ENCODE peak calls at places on chromosomes 3 and 15, in nine cellular contexts. One of them, this sample, is unnamed. For H3K4me1, the result is how much of the 10 kb centered on the place peaks cover.

GRCh38 chr3:143092191-143092590 is 27.4 kb upstream of the CHST2 start:
- DNase-seq in suprapubic skin: no peak
- DNase-seq in transverse colon: no peak
- DNase-seq in spleen: no peak
- DNase-seq in endothelial cell of umbilical vein: no peak
- DNase-seq in GM23338: no peak
- DNase-seq in HCT116: no peak
- DNase-seq in stomach: no peak
- DNase-seq in H1: no peak
- DNase-seq in this sample: no peak

GRCh38 chr3:107993771-107994170 is 97.1 kb downstream of the CD47 start:
- DNase-seq in suprapubic skin: no peak
- DNase-seq in transverse colon: no peak
- DNase-seq in spleen: no peak
- DNase-seq in endothelial cell of umbilical vein: no peak
- DNase-seq in GM23338: no peak
- DNase-seq in HCT116: no peak
- DNase-seq in stomach: no peak
- DNase-seq in H1: no peak
- DNase-seq in this sample: no peak

GRCh38 chr3:150723946-150724345 is 20.2 kb upstream of the ERICH6 start:
- DNase-seq in suprapubic skin: no peak
- DNase-seq in transverse colon: peak
- DNase-seq in spleen: no peak
- DNase-seq in endothelial cell of umbilical vein: no peak
- DNase-seq in GM23338: no peak
- DNase-seq in HCT116: no peak
- DNase-seq in stomach: no peak
- DNase-seq in H1: no peak
- DNase-seq in this sample: no peak

GRCh38 chr3:141094851-141095545 is 43.9 kb downstream of the SPSB4 start:
- DNase-seq in suprapubic skin: peak
- DNase-seq in transverse colon: peak
- DNase-seq in spleen: no peak
- DNase-seq in endothelial cell of umbilical vein: peak
- DNase-seq in GM23338: no peak
- DNase-seq in HCT116: no peak
- DNase-seq in stomach: no peak
- DNase-seq in H1: no peak
- DNase-seq in this sample: no peak

GRCh38 chr3:66253790-66254620 is 33.2 kb downstream of the SLC25A26 start:
- DNase-seq in suprapubic skin: no peak
- DNase-seq in transverse colon: no peak
- DNase-seq in spleen: no peak
- DNase-seq in endothelial cell of umbilical vein: peak
- DNase-seq in GM23338: peak
- DNase-seq in HCT116: peak
- DNase-seq in stomach: no peak
- DNase-seq in H1: no peak
- DNase-seq in this sample: no peak

GRCh38 chr3:65617209-65617608 is 421.5 kb downstream of the MAGI1 start:
- DNase-seq in suprapubic skin: no peak
- DNase-seq in transverse colon: no peak
- DNase-seq in spleen: no peak
- DNase-seq in endothelial cell of umbilical vein: no peak
- DNase-seq in GM23338: no peak
- DNase-seq in HCT116: no peak
- DNase-seq in stomach: no peak
- DNase-seq in H1: no peak
- DNase-seq in this sample: no peak

GRCh38 chr3:178095522-178095921 is 440.7 kb upstream of the KCNMB2 start:
- DNase-seq in suprapubic skin: no peak
- DNase-seq in transverse colon: no peak
- DNase-seq in spleen: no peak
- DNase-seq in endothelial cell of umbilical vein: no peak
- DNase-seq in GM23338: no peak
- DNase-seq in HCT116: no peak
- DNase-seq in stomach: no peak
- DNase-seq in H1: no peak
- DNase-seq in this sample: no peak

GRCh38 chr15:71195242-71195641 is 80.0 kb downstream of the THSD4 start:
- DNase-seq in suprapubic skin: no peak
- DNase-seq in transverse colon: no peak
- DNase-seq in spleen: no peak
- DNase-seq in endothelial cell of umbilical vein: no peak
- DNase-seq in GM23338: peak
- DNase-seq in HCT116: peak
- DNase-seq in stomach: no peak
- DNase-seq in H1: no peak
- DNase-seq in this sample: peak

GRCh38 chr3:13031621-13032020 is 41.6 kb downstream of the IQSEC1 start:
- DNase-seq in suprapubic skin: no peak
- DNase-seq in transverse colon: no peak
- DNase-seq in spleen: no peak
- DNase-seq in endothelial cell of umbilical vein: no peak
- DNase-seq in GM23338: no peak
- DNase-seq in HCT116: no peak
- DNase-seq in stomach: no peak
- DNase-seq in H1: no peak
- DNase-seq in this sample: no peak

GRCh38 chr3:11517601-11518000 is 126.1 kb downstream of the VGLL4 start:
- DNase-seq in suprapubic skin: no peak
- DNase-seq in transverse colon: no peak
- DNase-seq in spleen: no peak
- DNase-seq in endothelial cell of umbilical vein: no peak
- DNase-seq in GM23338: no peak
- DNase-seq in HCT116: no peak
- DNase-seq in stomach: no peak
- DNase-seq in H1: no peak
- DNase-seq in this sample: no peak

GRCh38 chr3:30289324-30289723 is 317.1 kb upstream of the TGFBR2 start:
- DNase-seq in suprapubic skin: no peak
- DNase-seq in transverse colon: peak
- DNase-seq in spleen: no peak
- DNase-seq in endothelial cell of umbilical vein: peak
- DNase-seq in GM23338: no peak
- DNase-seq in HCT116: no peak
- DNase-seq in stomach: no peak
- DNase-seq in H1: no peak
- DNase-seq in this sample: no peak

GRCh38 chr3:30288830-30289229 is 317.6 kb upstream of the TGFBR2 start:
- DNase-seq in suprapubic skin: no peak
- DNase-seq in transverse colon: no peak
- DNase-seq in spleen: no peak
- DNase-seq in endothelial cell of umbilical vein: no peak
- DNase-seq in GM23338: no peak
- DNase-seq in HCT116: no peak
- DNase-seq in stomach: no peak
- DNase-seq in H1: no peak
- DNase-seq in this sample: no peak

GRCh38 chr3:30292192-30292893 is 314.1 kb upstream of the TGFBR2 start:
- DNase-seq in suprapubic skin: no peak
- DNase-seq in transverse colon: no peak
- DNase-seq in spleen: no peak
- DNase-seq in endothelial cell of umbilical vein: peak
- DNase-seq in GM23338: no peak
- DNase-seq in HCT116: peak
- DNase-seq in stomach: no peak
- DNase-seq in H1: no peak
- DNase-seq in this sample: no peak

GRCh38 chr3:30289751-30290150 is 316.6 kb upstream of the TGFBR2 start:
- DNase-seq in suprapubic skin: no peak
- DNase-seq in transverse colon: no peak
- DNase-seq in spleen: no peak
- DNase-seq in endothelial cell of umbilical vein: no peak
- DNase-seq in GM23338: no peak
- DNase-seq in HCT116: no peak
- DNase-seq in stomach: no peak
- DNase-seq in H1: no peak
- DNase-seq in this sample: no peak

GRCh38 chr3:30290479-30290878 is 315.9 kb upstream of the TGFBR2 start:
- DNase-seq in suprapubic skin: no peak
- DNase-seq in transverse colon: no peak
- DNase-seq in spleen: peak
- DNase-seq in endothelial cell of umbilical vein: no peak
- DNase-seq in GM23338: no peak
- DNase-seq in HCT116: no peak
- DNase-seq in stomach: no peak
- DNase-seq in H1: no peak
- DNase-seq in this sample: no peak
- H3K27ac ChIP-seq in suprapubic skin: no peak
- H3K27ac ChIP-seq in transverse colon: no peak
- H3K27ac ChIP-seq in spleen: peak
- H3K27ac ChIP-seq in endothelial cell of umbilical vein: peak
- H3K27ac ChIP-seq in GM23338: no peak
- H3K27ac ChIP-seq in HCT116: no peak
- H3K27ac ChIP-seq in stomach: no peak
- H3K27ac ChIP-seq in H1: no peak
- H3K27ac ChIP-seq in this sample: no peak

GRCh38 chr3:102511168-102511567 is 76.4 kb downstream of the ZPLD1 start:
- DNase-seq in suprapubic skin: no peak
- DNase-seq in transverse colon: no peak
- DNase-seq in spleen: no peak
- DNase-seq in endothelial cell of umbilical vein: no peak
- DNase-seq in GM23338: no peak
- DNase-seq in HCT116: no peak
- DNase-seq in stomach: no peak
- DNase-seq in H1: no peak
- DNase-seq in this sample: no peak

GRCh38 chr3:102510663-102511062 is 75.8 kb downstream of the ZPLD1 start:
- DNase-seq in suprapubic skin: no peak
- DNase-seq in transverse colon: no peak
- DNase-seq in spleen: no peak
- DNase-seq in endothelial cell of umbilical vein: no peak
- DNase-seq in GM23338: no peak
- DNase-seq in HCT116: no peak
- DNase-seq in stomach: no peak
- DNase-seq in H1: no peak
- DNase-seq in this sample: no peak

GRCh38 chr3:102512734-102513518 is 78.1 kb downstream of the ZPLD1 start:
- DNase-seq in suprapubic skin: no peak
- DNase-seq in transverse colon: no peak
- DNase-seq in spleen: no peak
- DNase-seq in endothelial cell of umbilical vein: no peak
- DNase-seq in GM23338: no peak
- DNase-seq in HCT116: no peak
- DNase-seq in stomach: no peak
- DNase-seq in H1: no peak
- DNase-seq in this sample: no peak

GRCh38 chr3:102514241-102514640 is 79.4 kb downstream of the ZPLD1 start:
- DNase-seq in suprapubic skin: no peak
- DNase-seq in transverse colon: no peak
- DNase-seq in spleen: no peak
- DNase-seq in endothelial cell of umbilical vein: no peak
- DNase-seq in GM23338: no peak
- DNase-seq in HCT116: no peak
- DNase-seq in stomach: no peak
- DNase-seq in H1: no peak
- DNase-seq in this sample: no peak
- TF ChIP-seq POLR2AphosphoS5 in suprapubic skin: no peak
- TF ChIP-seq POLR2AphosphoS5 in transverse colon: no peak
- TF ChIP-seq POLR2AphosphoS5 in spleen: no peak
- TF ChIP-seq POLR2AphosphoS5 in endothelial cell of umbilical vein: no peak
- TF ChIP-seq POLR2AphosphoS5 in GM23338: no peak
- TF ChIP-seq POLR2AphosphoS5 in HCT116: no peak
- TF ChIP-seq POLR2AphosphoS5 in stomach: no peak
- TF ChIP-seq POLR2AphosphoS5 in H1: no peak
- TF ChIP-seq POLR2AphosphoS5 in this sample: no peak

GRCh38 chr3:187999821-188000220 is 154.1 kb upstream of the LPP start:
- DNase-seq in suprapubic skin: no peak
- DNase-seq in transverse colon: no peak
- DNase-seq in spleen: no peak
- DNase-seq in endothelial cell of umbilical vein: no peak
- DNase-seq in GM23338: peak
- DNase-seq in HCT116: no peak
- DNase-seq in stomach: no peak
- DNase-seq in H1: no peak
- DNase-seq in this sample: no peak

GRCh38 chr3:188001926-188002325 is 152.0 kb upstream of the LPP start:
- DNase-seq in suprapubic skin: no peak
- DNase-seq in transverse colon: no peak
- DNase-seq in spleen: no peak
- DNase-seq in endothelial cell of umbilical vein: no peak
- DNase-seq in GM23338: no peak
- DNase-seq in HCT116: no peak
- DNase-seq in stomach: no peak
- DNase-seq in H1: no peak
- DNase-seq in this sample: no peak

GRCh38 chr3:188001052-188001567 is 152.8 kb upstream of the LPP start:
- DNase-seq in suprapubic skin: no peak
- DNase-seq in transverse colon: no peak
- DNase-seq in spleen: no peak
- DNase-seq in endothelial cell of umbilical vein: no peak
- DNase-seq in GM23338: no peak
- DNase-seq in HCT116: no peak
- DNase-seq in stomach: no peak
- DNase-seq in H1: no peak
- DNase-seq in this sample: no peak

GRCh38 chr3:187998611-187999010 is 155.3 kb upstream of the LPP start:
- DNase-seq in suprapubic skin: no peak
- DNase-seq in transverse colon: no peak
- DNase-seq in spleen: no peak
- DNase-seq in endothelial cell of umbilical vein: no peak
- DNase-seq in GM23338: no peak
- DNase-seq in HCT116: no peak
- DNase-seq in stomach: no peak
- DNase-seq in H1: no peak
- DNase-seq in this sample: no peak

DNA sequence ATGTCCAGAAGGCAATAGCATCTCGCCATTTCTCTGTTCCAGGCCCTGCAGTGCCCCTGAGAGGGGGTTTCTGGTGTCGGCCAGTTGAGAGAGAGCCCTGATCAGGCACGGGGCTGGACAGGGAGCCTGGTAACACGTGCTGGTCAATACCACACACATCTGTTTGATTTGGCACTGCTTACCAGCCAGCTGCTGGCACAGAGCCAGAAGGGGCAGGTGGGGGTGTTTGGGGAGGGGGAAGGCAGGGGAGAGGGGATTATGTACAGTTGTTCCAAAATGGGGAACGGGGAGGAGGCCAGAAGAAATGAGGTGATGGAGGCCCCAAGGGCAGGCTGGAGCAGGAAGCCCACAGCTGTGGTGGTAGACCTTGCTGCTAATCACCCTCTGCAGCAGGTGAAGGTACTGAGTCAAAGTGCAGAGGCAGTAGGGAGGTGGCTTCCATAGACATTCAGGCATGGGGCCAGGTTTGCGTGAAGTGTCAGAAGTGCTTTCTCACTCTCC is 153.5 kb upstream of the LPP start:
- DNase-seq in suprapubic skin: no peak
- DNase-seq in transverse colon: peak
- DNase-seq in spleen: no peak
- DNase-seq in endothelial cell of umbilical vein: no peak
- DNase-seq in GM23338: no peak
- DNase-seq in HCT116: no peak
- DNase-seq in stomach: peak
- DNase-seq in H1: no peak
- DNase-seq in this sample: no peak
- H3K4me1 ChIP-seq in suprapubic skin: under half
- H3K4me1 ChIP-seq in transverse colon: under half
- H3K4me1 ChIP-seq in spleen: under half
- H3K4me1 ChIP-seq in endothelial cell of umbilical vein: under half
- H3K4me1 ChIP-seq in GM23338: under half
- H3K4me1 ChIP-seq in HCT116: under half
- H3K4me1 ChIP-seq in stomach: under half
- H3K4me1 ChIP-seq in H1: under half
- H3K4me1 ChIP-seq in this sample: under half

GRCh38 chr3:53815651-53816050 is 30.6 kb downstream of the CHDH start:
- DNase-seq in suprapubic skin: no peak
- DNase-seq in transverse colon: no peak
- DNase-seq in spleen: no peak
- DNase-seq in endothelial cell of umbilical vein: no peak
- DNase-seq in GM23338: no peak
- DNase-seq in HCT116: no peak
- DNase-seq in stomach: no peak
- DNase-seq in H1: no peak
- DNase-seq in this sample: no peak
- H3K27ac ChIP-seq in suprapubic skin: no peak
- H3K27ac ChIP-seq in transverse colon: no peak
- H3K27ac ChIP-seq in spleen: no peak
- H3K27ac ChIP-seq in endothelial cell of umbilical vein: no peak
- H3K27ac ChIP-seq in GM23338: no peak
- H3K27ac ChIP-seq in HCT116: no peak
- H3K27ac ChIP-seq in stomach: no peak
- H3K27ac ChIP-seq in H1: no peak
- H3K27ac ChIP-seq in this sample: no peak

This sample was measured in vagina.